ENCODE peak calls at places on chromosomes 1 and 21, in eight cellular contexts. M is activated CD4-positive, alpha-beta T cell treated with anti-CD3 and anti-CD28 coated beads, Interleukin-2, amount 50 U/mL, for 1 hour; A is iris pigment epithelial cell; F is DMS53; L is astrocyte of the spinal cord; W is stimulated activated CD8-positive, alpha-beta memory T cell treated with anti-CD3 and anti-CD28 coated beads, Interleukin-15, amount 100 ng/mL, for 1 hour; O is colonic mucosa; T is upper lobe of right lung. P is an unnamed sample.

GRCh38 chr1:156262461-156263287 is 14.8 kb upstream of the PAQR6 start:
- DNase-seq in M (no peak), A (peak; percentile 82), L (peak; percentile 72), W (no peak), O (no peak), T (no peak), F (no peak), P (no peak)

GRCh38 chr21:37565530-37566223 is 199.1 kb downstream of the DYRK1A start:
- DNase-seq in F (peak; percentile 46), A (peak; percentile 22), M (no peak), L (peak; percentile 46), O (no peak), W (no peak), T (no peak), P (no peak)

GRCh38 chr1:36203554-36204346 is 20.5 kb upstream of the THRAP3 start:
- DNase-seq in A (peak; percentile 57), W (no peak), F (no peak), M (no peak), O (no peak), T (peak; percentile 87), L (peak; percentile 26), P (no peak)

GRCh38 chr21:43640437-43640836 is 18.9 kb downstream of the HSF2BP start:
- DNase-seq in A (no peak), W (no peak), F (no peak), T (no peak), O (no peak), M (no peak), L (no peak), P (no peak)

GRCh38 chr1:53680868-53681267 is 58.1 kb downstream of the GLIS1 start:
- DNase-seq in T (no peak), L (no peak), M (no peak), W (no peak), O (no peak), F (no peak), A (no peak), P (no peak)

GRCh38 chr1:225413708-225414375 is 14.0 kb downstream of the LBR start:
- DNase-seq in M (no peak), A (no peak), W (no peak), L (no peak), T (no peak), O (no peak), F (no peak), P (no peak)

GRCh38 chr1:208997726-208998312 is 585.7 kb upstream of the CAMK1G start:
- DNase-seq in O (no peak), F (peak; percentile 48), L (no peak), T (no peak), A (peak; percentile 5), M (no peak), W (no peak), P (no peak)

GRCh38 chr21:33345751-33346238 is 21.0 kb downstream of the IFNAR1 start:
- DNase-seq in F (no peak), A (no peak), O (no peak), M (no peak), T (no peak), W (no peak), L (no peak), P (no peak)

GRCh38 chr21:46234436-46234950 is 5.9 kb upstream of the LSS start:
- DNase-seq in A (no peak), O (no peak), T (no peak), L (no peak), M (no peak), F (no peak), W (no peak), P (no peak)

GRCh38 chr21:27495836-27496235 is 528.9 kb upstream of the ADAMTS5 start:
- DNase-seq in W (no peak), M (no peak), O (no peak), L (no peak), T (no peak), F (no peak), A (no peak), P (no peak)

GRCh38 chr1:156914440-156914856 is 6.0 kb upstream of the LRRC71 start:
- DNase-seq in A (peak; percentile 83), F (no peak), W (no peak), O (no peak), M (no peak), L (peak; percentile 54), T (no peak), P (no peak)

GRCh38 chr1:156063997-156064285 is 3.0 kb downstream of the RAB25 start:
- DNase-seq in O (no peak), F (no peak), T (no peak), A (no peak), L (peak; percentile 39), W (no peak), M (no peak), P (no peak)

GRCh38 chr1:54791880-54792522 is 9.1 kb downstream of the TTC22 start:
- DNase-seq in F (peak; percentile 78), A (peak; percentile 54), M (peak; percentile 17), T (no peak), W (no peak), L (peak; percentile 13), O (peak; percentile 68), P (peak; percentile 68)

GRCh38 chr21:43192501-43193081 is 23.8 kb downstream of the CRYAA start:
- DNase-seq in L (no peak), T (peak; percentile 44), O (peak; percentile 13), M (no peak), A (no peak), F (no peak), W (no peak), P (no peak)

GRCh38 chr1:154698320-154699096 is 90.5 kb upstream of the ADAR start:
- DNase-seq in F (peak; percentile 35), L (no peak), M (no peak), O (no peak), W (no peak), T (no peak), A (no peak), P (peak; percentile 60)

GRCh38 chr1:44151332-44151731 is 9.9 kb upstream of the KLF18 start:
- DNase-seq in M (no peak), F (no peak), W (no peak), L (no peak), T (no peak), A (no peak), O (no peak), P (no peak)

GRCh38 chr1:26877326-26877725 is 12.8 kb downstream of the GPN2 start:
- DNase-seq in W (no peak), O (no peak), M (no peak), F (no peak), T (no peak), L (no peak), A (no peak), P (no peak)

P was measured in Peyer's patch.